ENCODE peak calls at places on chromosome X, in four cellular contexts. O is Peyer's patch, B is fibroblast of lung, D is tibial artery. X is an unnamed sample.

GRCh38 chrX:13120017-13120416 is 75.6 kb upstream of the FAM9C start:
- DNase-seq in O (no peak), B (peak; percentile 73), D (peak; percentile 67), X (no peak)

GRCh38 chrX:41333744-41333993 is 293 bp upstream of the DDX3X start:
- DNase-seq in O (no peak), B (peak; percentile 83), D (no peak), X (peak; percentile 67)

GRCh38 chrX:25300994-25301393 is 285.2 kb upstream of the ARX start:
- DNase-seq in O (no peak), B (no peak), D (no peak), X (no peak)

GRCh38 chrX:10159069-10159468 is 2.3 kb downstream of the CLCN4 start:
- DNase-seq in O (no peak), B (no peak), D (no peak), X (no peak)

GRCh38 chrX:26952213-26952612 is 510.9 kb downstream of the PPP4R3C start:
- DNase-seq in O (no peak), B (peak; percentile 3), D (no peak), X (no peak)

GRCh38 chrX:51860679-51861078 is 32.7 kb upstream of the MAGED1 start:
- DNase-seq in O (no peak), B (peak; percentile 48), D (no peak), X (no peak)

GRCh38 chrX:130084651-130085237 is 25.6 kb downstream of the ELF4 start:
- DNase-seq in O (peak; percentile 39), B (no peak), D (no peak), X (no peak)

GRCh38 chrX:140091276-140091886 is 126.1 kb upstream of the CXorf66 start:
- DNase-seq in O (no peak), B (peak; percentile 12), D (peak; percentile 60), X (no peak)

GRCh38 chrX:13647709-13648212 is 5.2 kb upstream of the TCEANC start:
- DNase-seq in O (peak; percentile 45), B (peak; percentile 79), D (peak; percentile 64), X (no peak)

GRCh38 chrX:14903891-14904290 is 30.7 kb downstream of the MOSPD2 start:
- DNase-seq in O (no peak), B (peak; percentile 45), D (no peak), X (no peak)

GRCh38 chrX:40158036-40158706 is 60.4 kb upstream of the BCOR start:
- DNase-seq in O (no peak), B (no peak), D (no peak), X (no peak)

GRCh38 chrX:77779695-77780094 is 6.3 kb downstream of the ATRX start:
- DNase-seq in O (no peak), B (no peak), D (no peak), X (no peak)

GRCh38 chrX:12685541-12685940 is 105.7 kb upstream of the PRPS2 start:
- DNase-seq in O (no peak), B (peak; percentile 9), D (no peak), X (no peak)

GRCh38 chrX:9635805-9636204 is 129.8 kb downstream of the GPR143 start:
- DNase-seq in O (no peak), B (no peak), D (no peak), X (no peak)

GRCh38 chrX:50903387-50904027 is 7.0 kb upstream of the BMP15 start:
- DNase-seq in O (no peak), B (peak; percentile 30), D (no peak), X (no peak)

GRCh38 chrX:32137525-32137924 is 1065.7 kb upstream of the FTHL17 start:
- DNase-seq in O (no peak), B (no peak), D (no peak), X (no peak)

GRCh38 chrX:10045327-10046000 is 78.3 kb downstream of the CLDN34 start:
- DNase-seq in O (no peak), B (no peak), D (peak; percentile 87), X (no peak)

GRCh38 chrX:70774223-70774622 is 134.3 kb downstream of the TEX11 start:
- DNase-seq in O (no peak), B (no peak), D (no peak), X (no peak)

GRCh38 chrX:70769659-70770232 is 138.8 kb downstream of the TEX11 start:
- DNase-seq in O (no peak), B (no peak), D (no peak), X (no peak)
- TF ChIP-seq CTCF in O (peak; percentile 37), B (no peak), D (peak; percentile 15), X (peak; percentile 20)

GRCh38 chrX:7926914-7927258 is 327 bp downstream of the PNPLA4 start:
- DNase-seq in O (no peak), B (no peak), D (no peak), X (no peak)
- H3K4me3 ChIP-seq in O (peak overlapping the region; percentile 85), B (peak overlapping the region; percentile 74), D (peak overlapping the region; percentile 66), X (peak overlapping the region; percentile 78)

GRCh38 chrX:132171478-132171877 is 43.7 kb upstream of the FRMD7 start:
- DNase-seq in O (no peak), B (no peak), D (no peak), X (no peak)
- TF ChIP-seq CTCF in O (peak; percentile 39), B (no peak), D (no peak), X (no peak)

GRCh38 chrX:155767101-155767878 is 113.9 kb upstream of the VAMP7 start:
- DNase-seq in O (peak; percentile 17), B (peak; percentile 84), D (peak; percentile 74), X (peak; percentile 75)

GRCh38 chrX:155761185-155761584 is 120.0 kb upstream of the VAMP7 start:
- DNase-seq in O (no peak), B (no peak), D (no peak), X (no peak)

GRCh38 chrX:155768036-155768769 is 112.9 kb upstream of the VAMP7 start:
- DNase-seq in O (no peak), B (peak; percentile 15), D (no peak), X (no peak)

DNA sequence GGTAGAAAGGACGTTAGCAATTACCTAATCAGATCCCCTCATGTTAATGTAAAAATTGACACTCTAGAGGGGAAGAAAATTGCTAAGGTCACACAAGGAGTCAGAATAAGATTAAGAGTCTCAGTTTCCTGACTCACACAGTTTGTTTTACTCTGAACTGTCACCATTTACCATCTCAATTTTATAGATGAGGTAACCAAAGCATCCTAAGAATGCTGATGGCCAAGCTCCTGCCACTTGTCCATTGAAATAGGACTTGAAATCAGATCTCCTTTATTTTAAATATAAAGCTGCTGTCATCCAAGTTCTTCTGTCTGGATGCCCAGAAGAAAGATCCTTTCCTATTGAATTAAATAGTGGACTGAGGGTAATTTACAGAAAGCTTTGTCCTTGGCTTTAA is 114.8 kb upstream of the VAMP7 start:
- DNase-seq in O (no peak), B (peak; percentile 7), D (no peak), X (no peak)
- H3K4me3 ChIP-seq in O (no peak overlapping the region), B (no peak overlapping the region), D (no peak overlapping the region), X (no peak overlapping the region)

DNA sequence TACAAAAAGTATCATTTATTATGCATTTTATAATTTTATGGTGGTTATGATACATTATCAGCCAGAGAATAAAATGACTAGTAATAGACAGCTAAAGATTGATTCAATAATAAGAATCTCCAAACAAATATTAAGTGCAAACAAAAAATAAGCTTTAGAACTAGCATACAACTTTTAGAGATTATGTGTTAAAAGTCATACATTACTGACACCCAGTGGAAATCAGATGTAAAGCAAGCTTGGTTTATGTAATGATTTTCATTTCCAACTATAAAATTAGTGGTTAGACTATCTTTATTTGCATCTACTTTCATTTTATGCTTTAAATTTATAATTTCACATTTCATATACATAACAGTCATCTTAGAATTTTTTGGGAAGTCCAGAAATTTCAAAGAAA is 57.7 kb downstream of the IL13RA2 start:
- DNase-seq in O (no peak), B (peak; percentile 8), D (no peak), X (peak; percentile 6)
- TF ChIP-seq CTCF in O (peak; percentile 25), B (no peak), D (peak; percentile 39), X (peak; percentile 32)

GRCh38 chrX:55759478-55759877 is 41.9 kb downstream of the RRAGB start:
- DNase-seq in O (no peak), B (no peak), D (no peak), X (no peak)
- H3K4me3 ChIP-seq in O (no peak overlapping the region), B (no peak overlapping the region), D (no peak overlapping the region), X (no peak overlapping the region)

DNA sequence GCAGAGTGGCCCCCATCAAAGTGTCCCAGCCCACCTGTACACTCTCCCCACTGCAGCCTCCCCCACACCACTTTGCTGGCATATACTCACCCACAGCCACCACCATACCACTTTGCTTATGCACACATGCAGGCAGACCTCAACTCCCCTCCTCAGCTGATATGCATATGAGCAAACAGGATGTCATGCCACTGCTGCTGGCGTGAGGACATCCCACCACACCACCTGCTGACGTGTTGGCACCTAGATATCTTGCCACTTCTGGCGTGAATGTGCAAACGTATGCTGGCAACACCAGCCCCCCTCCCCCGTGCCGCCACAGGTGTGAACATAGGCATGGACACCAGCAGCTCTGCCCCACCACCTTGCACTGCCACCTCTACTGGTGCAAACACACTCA is 22.4 kb upstream of the MAGEA8 start:
- DNase-seq in O (no peak), B (no peak), D (no peak), X (no peak)
- TF ChIP-seq CTCF in O (no peak), B (no peak), D (no peak), X (no peak)